ENCODE peak calls at places on chromosome 20, in four cellular contexts. E is stomach, M is mesenchymal stem cell, P is colonic mucosa. N is an unnamed sample. For H3K4me1, the result is how much of the 10 kb centered on the place peaks cover.

GRCh38 chr20:8796088-8796665 is 272.7 kb upstream of the PLCB4 start:
- DNase-seq in E (no peak), M (no peak), P (no peak), N (no peak)

GRCh38 chr20:33388268-33388667 is 13.1 kb downstream of the CDK5RAP1 start:
- DNase-seq in P (no peak), E (no peak), M (no peak), N (no peak)

GRCh38 chr20:22795897-22796296 is 211.5 kb upstream of the FOXA2 start:
- DNase-seq in P (peak), M (peak), E (peak), N (no peak)

GRCh38 chr20:37337208-37337955 is 8.6 kb upstream of the SRC start:
- DNase-seq in M (no peak), P (no peak), E (no peak), N (no peak)

GRCh38 chr20:55348201-55348600 is 657.1 kb downstream of the CBLN4 start:
- DNase-seq in P (no peak), E (no peak), M (no peak), N (no peak)

GRCh38 chr20:4041748-4042411 is 26.5 kb upstream of the RNF24 start:
- DNase-seq in P (peak), M (peak), E (peak), N (no peak)

GRCh38 chr20:4326194-4327065 is 311.1 kb upstream of the RNF24 start:
- DNase-seq in M (no peak), E (no peak), P (no peak), N (no peak)

GRCh38 chr20:14916360-14916759 is 578.9 kb upstream of the FLRT3 start:
- DNase-seq in M (no peak), P (no peak), E (no peak), N (no peak)

GRCh38 chr20:61744691-61745396 is 320.8 kb downstream of the TAF4 start:
- DNase-seq in E (no peak), P (no peak), M (peak), N (no peak)

GRCh38 chr20:36792422-36792821 is 18.9 kb upstream of the DSN1 start:
- DNase-seq in E (peak), P (no peak), M (peak), N (no peak)

GRCh38 chr20:64220891-64221527 is 34.5 kb upstream of the PCMTD2 start:
- DNase-seq in E (no peak), M (no peak), P (no peak), N (no peak)

GRCh38 chr20:52379723-52380336 is 188.3 kb upstream of the ZFP64 start:
- DNase-seq in M (peak), P (peak), E (peak), N (no peak)

GRCh38 chr20:1336699-1337387 is 7.9 kb upstream of the SDCBP2 start:
- DNase-seq in E (peak), P (peak), M (no peak), N (no peak)

GRCh38 chr20:41359541-41360011 is 7.0 kb downstream of the EMILIN3 start:
- DNase-seq in P (no peak), E (no peak), M (no peak), N (no peak)

GRCh38 chr20:21189761-21190523 is 64.1 kb downstream of the KIZ start:
- DNase-seq in P (no peak), M (no peak), E (no peak), N (no peak)

GRCh38 chr20:24632581-24632980 is 163.2 kb downstream of the SYNDIG1 start:
- DNase-seq in E (no peak), M (no peak), P (no peak), N (no peak)

GRCh38 chr20:58875541-58876134 is 23.1 kb downstream of the GNAS start:
- DNase-seq in P (no peak), M (no peak), E (no peak), N (no peak)

GRCh38 chr20:36582821-36583220 is 9.4 kb downstream of the TGIF2 start:
- DNase-seq in P (no peak), M (no peak), E (no peak), N (no peak)

GRCh38 chr20:31569163-31570020 is 35.7 kb upstream of the ID1 start:
- DNase-seq in M (peak), P (peak), E (peak), N (peak)

GRCh38 chr20:8127553-8128255 is 4.4 kb upstream of the PLCB1 start:
- DNase-seq in M (peak), E (no peak), P (no peak), N (no peak)

GRCh38 chr20:61419501-61419900 is 167.4 kb downstream of the CDH4 start:
- DNase-seq in E (no peak), P (no peak), M (no peak), N (no peak)

GRCh38 chr20:61803416-61803902 is 262.2 kb downstream of the TAF4 start:
- DNase-seq in E (no peak), P (no peak), M (peak), N (no peak)

GRCh38 chr20:25084616-25085187 is 2.8 kb upstream of the VSX1 start:
- DNase-seq in P (no peak), E (no peak), M (no peak), N (no peak)

GRCh38 chr20:10659651-10660601 is 13.9 kb downstream of the JAG1 start:
- DNase-seq in P (no peak), M (no peak), E (no peak), N (no peak)

GRCh38 chr20:49415005-49415663 is 67.3 kb downstream of the KCNB1 start:
- DNase-seq in P (no peak), E (no peak), M (no peak), N (no peak)

GRCh38 chr20:55888655-55889054 is 116.7 kb downstream of the CBLN4 start:
- DNase-seq in E (no peak), P (no peak), M (no peak), N (no peak)

DNA sequence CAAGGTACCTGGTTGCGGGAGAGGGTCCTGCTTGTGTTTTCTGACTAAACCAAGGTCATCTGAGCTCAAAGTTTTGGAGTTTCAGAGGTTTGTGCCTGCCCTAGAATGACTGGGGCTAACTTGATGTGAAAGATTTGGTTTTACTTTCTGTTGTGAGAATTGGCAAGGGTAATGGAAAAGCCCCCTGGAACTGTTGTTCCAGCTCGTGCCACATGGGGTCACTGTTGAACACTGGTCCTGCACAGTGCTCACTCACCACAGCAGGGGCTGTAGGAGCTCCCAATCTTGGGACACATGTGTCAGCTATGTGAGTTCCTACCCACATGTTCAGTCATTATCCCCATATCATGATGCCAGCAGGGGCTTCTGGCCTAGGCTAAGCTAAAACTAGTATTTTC is 6.5 kb downstream of the TGM6 start:
- DNase-seq in M (peak), P (peak), E (no peak), N (no peak)
- H3K4me3 ChIP-seq in M (no peak), P (no peak), E (no peak), N (no peak)

GRCh38 chr20:45346851-45347250 is 1.4 kb downstream of the SDC4 start:
- DNase-seq in M (no peak), P (no peak), E (no peak), N (no peak)
- H3K4me1 ChIP-seq in M (under half), P (under half), E (under half), N (under half)

GRCh38 chr20:47492284-47492683 is 9.4 kb upstream of the NCOA3 start:
- DNase-seq in P (no peak), E (no peak), M (no peak), N (no peak)

GRCh38 chr20:47490795-47491194 is 10.9 kb upstream of the NCOA3 start:
- DNase-seq in E (no peak), M (no peak), P (no peak), N (no peak)

GRCh38 chr20:47496118-47496517 is 5.6 kb upstream of the NCOA3 start:
- DNase-seq in E (no peak), M (no peak), P (no peak), N (no peak)

GRCh38 chr20:47493954-47494293 is 7.8 kb upstream of the NCOA3 start:
- DNase-seq in E (peak), M (no peak), P (peak), N (no peak)

GRCh38 chr20:47493175-47493953 is 8.3 kb upstream of the NCOA3 start:
- DNase-seq in M (peak), P (peak), E (peak), N (peak)
- H3K4me3 ChIP-seq in M (no peak), P (no peak), E (no peak), N (no peak)

DNA sequence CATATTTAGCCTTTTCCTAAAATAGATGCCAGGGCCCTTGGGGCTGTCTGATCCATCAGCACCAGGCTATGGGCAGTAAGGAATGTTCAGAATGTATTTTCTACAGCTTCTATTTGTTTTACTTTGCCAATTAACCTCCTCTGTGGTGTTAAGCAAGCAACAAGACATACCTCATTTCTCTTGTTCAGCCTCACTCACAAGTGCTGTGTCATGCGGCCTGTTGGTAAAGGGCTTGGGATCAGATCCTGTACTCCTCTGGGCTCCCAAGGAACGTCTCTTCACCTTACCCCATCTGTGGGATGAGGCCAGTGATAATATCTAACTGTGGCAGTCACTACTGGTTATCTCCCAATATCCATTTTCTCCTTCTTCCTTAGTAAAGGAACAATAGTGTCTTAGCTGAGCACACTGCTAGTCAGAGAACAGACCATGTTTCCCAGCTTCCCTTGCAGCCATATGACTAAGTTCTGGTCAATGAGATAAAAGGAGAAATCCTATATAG is 7.0 kb upstream of the DSTN start:
- DNase-seq in M (peak), E (no peak), P (no peak), N (no peak)
- H3K4me1 ChIP-seq in M (under half), E (under half), P (under half), N (under half)

DNA sequence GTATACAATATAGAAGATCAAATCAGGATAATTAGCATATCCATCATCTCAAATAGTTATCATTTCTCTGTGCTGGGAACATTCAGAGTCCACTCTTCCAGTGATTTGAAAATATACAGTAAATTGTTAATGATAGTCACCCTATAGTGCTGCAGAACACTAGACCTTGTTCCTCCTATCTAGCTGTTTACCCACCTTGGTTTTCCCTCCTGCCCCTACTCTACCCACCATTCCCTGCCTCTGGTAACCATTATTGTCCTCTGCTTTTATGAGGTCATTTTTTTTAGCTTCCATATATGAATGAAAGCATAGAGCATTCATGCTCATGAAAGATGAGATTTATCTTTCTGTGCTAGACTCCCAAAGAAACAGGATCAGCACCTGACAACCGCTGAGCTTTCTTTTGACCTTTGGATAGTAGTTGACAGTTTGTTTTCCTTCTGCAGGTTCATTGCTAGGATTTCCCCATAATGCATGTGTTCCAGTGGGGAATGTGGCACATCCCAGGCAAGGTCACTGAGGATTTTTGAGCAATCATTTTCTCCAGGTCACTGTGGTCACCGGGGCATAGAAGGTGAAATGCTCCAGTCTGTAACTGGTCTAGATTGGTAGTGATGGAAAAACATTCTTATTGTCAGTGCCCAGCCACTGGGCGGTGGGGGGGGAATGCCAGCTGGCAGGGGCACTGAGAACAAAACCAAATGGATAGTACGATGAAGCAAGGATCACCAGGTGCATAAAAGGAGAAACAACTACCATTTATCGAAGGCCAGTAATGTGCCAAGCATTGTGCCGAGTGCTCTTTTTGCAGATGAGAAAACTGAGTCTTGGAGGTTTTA is 33.6 kb upstream of the BCAS1 start:
- DNase-seq in E (no peak), P (no peak), M (no peak), N (no peak)
- H3K4me3 ChIP-seq in E (no peak), P (no peak), M (no peak), N (no peak)

GRCh38 chr20:38625896-38626295 is 24.3 kb downstream of the ARHGAP40 start:
- DNase-seq in M (no peak), E (no peak), P (no peak), N (no peak)
- H3K4me1 ChIP-seq in M (under half), E (under half), P (under half), N (under half)

GRCh38 chr20:57476073-57476526 is 48.8 kb downstream of the CTCFL start:
- DNase-seq in E (no peak), P (no peak), M (no peak), N (no peak)
- H3K4me3 ChIP-seq in E (no peak), P (no peak), M (no peak), N (no peak)

GRCh38 chr20:44574372-44574771 is 8.0 kb upstream of the PKIG start:
- DNase-seq in M (no peak), E (no peak), P (no peak), N (no peak)

GRCh38 chr20:44579313-44580090 is 2.9 kb upstream of the PKIG start:
- DNase-seq in P (no peak), E (no peak), M (no peak), N (no peak)

GRCh38 chr20:44573501-44573869 is 8.9 kb upstream of the PKIG start:
- DNase-seq in M (no peak), P (no peak), E (no peak), N (no peak)

GRCh38 chr20:44572551-44573500 is 9.6 kb upstream of the PKIG start:
- DNase-seq in E (no peak), P (no peak), M (peak), N (no peak)

DNA sequence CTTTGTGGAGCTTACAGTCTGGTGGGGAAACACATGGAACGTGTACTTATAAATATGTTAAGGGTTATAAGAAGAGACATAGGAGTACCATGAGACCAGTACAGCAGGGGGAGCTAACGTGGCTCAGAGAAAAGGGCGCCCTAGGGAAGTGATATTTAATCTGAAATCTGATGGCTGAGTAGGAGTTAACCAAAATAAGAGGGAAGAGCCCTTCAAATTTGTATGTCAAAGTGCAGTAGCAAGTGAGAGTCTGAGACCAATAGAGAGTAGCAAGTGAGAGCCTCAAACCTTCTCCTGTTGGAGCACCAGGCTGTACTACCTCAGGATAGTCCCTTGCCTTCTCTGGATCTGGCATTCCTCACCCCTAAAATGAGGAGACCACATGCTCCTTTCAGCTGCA is 6.1 kb upstream of the PKIG start:
- DNase-seq in M (peak), P (no peak), E (no peak), N (no peak)
- H3K4me1 ChIP-seq in M (under half), P (under half), E (under half), N (under half)

DNA sequence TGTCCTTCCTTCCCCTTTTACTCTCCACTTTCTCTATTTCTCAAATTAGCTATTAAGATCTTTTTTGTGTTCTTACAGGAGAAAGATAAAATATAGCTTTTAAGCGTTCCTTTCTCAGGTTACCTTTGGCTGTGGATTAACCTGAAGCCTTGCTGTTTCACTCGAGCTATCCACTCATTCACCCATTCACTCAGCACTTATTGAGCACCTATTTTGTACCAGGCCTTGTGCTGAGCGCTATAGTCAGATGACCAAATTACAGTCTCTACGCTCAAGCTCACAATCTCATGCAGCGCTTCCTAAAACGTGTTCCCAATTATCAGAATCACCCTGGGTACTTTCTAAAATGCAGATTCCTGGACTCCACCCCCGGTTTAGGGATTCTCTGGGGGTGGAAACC is 1.8 kb upstream of the CEP250 start:
- DNase-seq in M (no peak), P (no peak), E (no peak), N (no peak)
- H3K4me3 ChIP-seq in M (peak), P (no peak), E (no peak), N (no peak)

GRCh38 chr20:45339084-45339483 is 9.1 kb downstream of the SDC4 start:
- DNase-seq in M (no peak), E (peak), P (peak), N (no peak)
- H3K4me1 ChIP-seq in M (half or more), E (half or more), P (under half), N (under half)